ENCODE peak calls at places on chromosomes 1 and 21, in six cellular contexts. C, M, T, G, K and B are unnamed samples.

GRCh38 chr1:181423301-181423918 is 59.9 kb upstream of the CACNA1E start:
- DNase-seq in C (peak; percentile 73), M (peak; percentile 72), T (peak; percentile 14), G (peak; percentile 23), K (peak; percentile 3), B (peak; percentile 5)

GRCh38 chr1:172323666-172324065 is 96.8 kb upstream of the C1orf105 start:
- DNase-seq in C (no peak), M (no peak), T (no peak), G (no peak), K (no peak), B (no peak)

GRCh38 chr1:35433714-35434113 is 123.5 kb downstream of the KIAA0319L start:
- DNase-seq in C (no peak), M (no peak), T (no peak), G (no peak), K (no peak), B (no peak)

GRCh38 chr1:119724611-119725218 is 13.0 kb downstream of the PHGDH start:
- DNase-seq in C (no peak), M (no peak), T (no peak), G (no peak), K (no peak), B (no peak)

GRCh38 chr1:227828773-227829172 is 13.3 kb downstream of the PRSS38 start:
- DNase-seq in C (no peak), M (no peak), T (no peak), G (no peak), K (no peak), B (no peak)

GRCh38 chr1:68456207-68456606 is 6.5 kb upstream of the RPE65 start:
- DNase-seq in C (no peak), M (no peak), T (no peak), G (no peak), K (no peak), B (no peak)

GRCh38 chr1:115463347-115463746 is 125.3 kb upstream of the NGF start:
- DNase-seq in C (peak; percentile 21), M (peak; percentile 21), T (no peak), G (no peak), K (no peak), B (no peak)

GRCh38 chr21:17636711-17637110 is 24.0 kb upstream of the BTG3 start:
- DNase-seq in C (no peak), M (no peak), T (no peak), G (no peak), K (no peak), B (no peak)

GRCh38 chr1:21198929-21199328 is 22.2 kb upstream of the EIF4G3 start:
- DNase-seq in C (peak; percentile 41), M (no peak), T (no peak), G (no peak), K (no peak), B (no peak)

GRCh38 chr1:9453375-9454093 is 85.7 kb upstream of the SLC25A33 start:
- DNase-seq in C (no peak), M (no peak), T (no peak), G (no peak), K (peak; percentile 39), B (no peak)

GRCh38 chr1:25774921-25775774 is 24.8 kb upstream of the SELENON start:
- DNase-seq in C (no peak), M (no peak), T (no peak), G (no peak), K (no peak), B (no peak)

GRCh38 chr1:202016022-202016624 is 5.7 kb downstream of the ELF3 start:
- DNase-seq in C (no peak), M (no peak), T (peak; percentile 78), G (no peak), K (no peak), B (no peak)

GRCh38 chr21:33377221-33377620 is 26.0 kb upstream of the IFNGR2 start:
- DNase-seq in C (no peak), M (no peak), T (no peak), G (no peak), K (no peak), B (no peak)

GRCh38 chr1:159088566-159089183 is 12.1 kb upstream of the AIM2 start:
- DNase-seq in C (no peak), M (no peak), T (no peak), G (no peak), K (no peak), B (no peak)

GRCh38 chr21:45410151-45410864 is 5.3 kb downstream of the COL18A1 start:
- DNase-seq in C (no peak), M (no peak), T (no peak), G (no peak), K (no peak), B (no peak)
- H3K4ac ChIP-seq in C (no peak overlapping the region), M (no peak overlapping the region), T (no peak overlapping the region), G (no peak overlapping the region), K (no peak overlapping the region), B (peak overlapping the region; percentile 27)

GRCh38 chr1:111825217-111825616 is 69.5 kb downstream of the DDX20 start:
- DNase-seq in C (no peak), M (no peak), T (no peak), G (no peak), K (no peak), B (no peak)

GRCh38 chr1:111831153-111831552 is 75.5 kb downstream of the DDX20 start:
- DNase-seq in C (no peak), M (no peak), T (no peak), G (no peak), K (no peak), B (no peak)

GRCh38 chr1:111827946-111828345 is 72.2 kb downstream of the DDX20 start:
- DNase-seq in C (no peak), M (no peak), T (no peak), G (no peak), K (no peak), B (no peak)

GRCh38 chr1:111822138-111822537 is 66.4 kb downstream of the DDX20 start:
- DNase-seq in C (no peak), M (no peak), T (no peak), G (no peak), K (no peak), B (no peak)

DNA sequence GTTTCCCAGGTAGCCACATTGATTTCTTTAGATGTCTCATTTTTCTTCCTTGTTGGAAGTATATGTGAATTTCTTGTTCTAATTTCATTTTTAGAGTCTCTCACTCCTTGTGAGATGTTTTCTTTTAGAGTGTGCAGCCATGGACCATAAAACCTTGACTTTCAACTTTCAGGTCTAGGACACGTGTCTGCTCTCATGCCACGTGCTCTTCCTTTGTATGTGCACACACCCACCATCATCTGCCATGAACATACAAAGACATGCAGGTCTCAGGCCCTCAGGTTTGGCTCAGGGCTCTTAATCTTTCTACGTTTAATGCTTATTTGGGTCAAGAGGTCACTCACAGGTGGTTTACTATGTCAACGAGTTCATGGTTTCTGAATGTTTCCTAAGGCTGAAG is 70.6 kb downstream of the DDX20 start:
- DNase-seq in C (no peak), M (no peak), T (no peak), G (no peak), K (no peak), B (no peak)
- H3K23ac ChIP-seq in C (no peak overlapping the region), M (no peak overlapping the region), T (no peak overlapping the region), G (no peak overlapping the region), K (no peak overlapping the region), B (no peak overlapping the region)

GRCh38 chr1:156748670-156749428 is 2.6 kb downstream of the HDGF start:
- DNase-seq in C (peak; percentile 37), M (no peak), T (peak; percentile 63), G (no peak), K (peak; percentile 93), B (no peak)

GRCh38 chr1:156750191-156750931 is 1.1 kb downstream of the HDGF start:
- DNase-seq in C (peak; percentile 44), M (no peak), T (no peak), G (no peak), K (no peak), B (no peak)

GRCh38 chr1:156750932-156751723 is at the start of gene HDGF:
- DNase-seq in C (peak; percentile 68), M (no peak), T (no peak), G (no peak), K (peak; percentile 62), B (no peak)

GRCh38 chr1:156747737-156748669 is 3.5 kb downstream of the HDGF start:
- DNase-seq in C (peak; percentile 47), M (no peak), T (no peak), G (no peak), K (peak; percentile 40), B (no peak)

DNA sequence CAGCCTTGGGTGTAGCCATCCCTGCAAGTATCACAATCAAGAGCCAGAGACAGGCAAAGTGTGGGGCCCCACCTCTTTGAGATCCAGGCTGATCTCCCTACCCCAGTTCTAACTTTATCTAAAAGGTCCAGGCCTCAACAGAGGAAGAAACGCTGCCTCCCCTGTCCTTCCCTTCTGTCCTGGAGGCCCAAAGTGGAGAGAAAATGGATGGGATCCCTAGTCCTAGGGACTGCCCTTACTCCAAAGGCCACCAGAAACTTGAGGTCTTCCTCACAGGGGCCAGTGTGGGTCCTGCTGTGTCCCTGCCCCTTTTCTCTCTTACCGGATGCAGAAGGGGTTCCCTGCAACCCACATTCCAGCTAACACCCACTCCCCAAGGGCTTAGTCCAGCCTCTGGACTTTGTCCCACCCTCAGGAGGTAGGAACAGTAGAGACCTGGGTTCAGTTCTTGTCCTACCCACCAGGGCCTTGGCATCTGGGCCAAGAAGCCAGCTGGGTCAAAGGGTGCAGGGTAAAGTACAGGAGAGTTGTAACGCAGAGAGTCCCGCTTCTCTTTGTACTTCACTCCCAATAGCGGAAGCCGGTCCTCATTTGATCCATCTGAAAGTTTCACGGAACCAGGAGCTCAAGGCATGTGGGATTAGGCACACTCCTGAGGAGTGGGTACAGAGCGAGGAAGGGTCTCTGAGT is 1.9 kb downstream of the HDGF start:
- DNase-seq in C (no peak), M (no peak), T (no peak), G (no peak), K (no peak), B (no peak)
- H3K4ac ChIP-seq in C (peak overlapping the region; percentile 96), M (no peak overlapping the region), T (peak overlapping the region; percentile 98), G (no peak overlapping the region), K (peak overlapping the region; percentile 83), B (no peak overlapping the region)

DNA sequence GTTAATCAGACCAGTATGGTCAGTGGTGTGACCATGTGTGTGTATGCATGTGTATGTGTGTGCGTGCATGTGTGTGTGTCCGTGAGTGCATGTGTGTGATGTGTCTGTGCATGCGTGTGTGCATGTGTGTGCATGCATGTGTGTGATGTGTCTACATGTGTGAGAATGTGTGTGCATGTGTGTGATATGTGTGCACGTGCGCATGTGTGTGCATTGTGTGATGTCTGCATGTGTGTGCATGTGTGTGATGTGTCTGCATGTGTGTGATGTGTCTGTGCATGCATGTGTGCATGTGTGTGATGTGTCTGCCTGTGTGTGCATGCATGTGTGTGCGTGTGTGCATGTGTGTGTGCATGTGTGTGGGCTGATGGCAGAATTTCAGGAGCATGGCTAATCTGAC is 58.2 kb downstream of the SIK1 start:
- DNase-seq in C (no peak), M (no peak), T (no peak), G (no peak), K (no peak), B (no peak)
- H3K23ac ChIP-seq in C (no peak overlapping the region), M (no peak overlapping the region), T (no peak overlapping the region), G (peak overlapping the region; percentile 3), K (no peak overlapping the region), B (no peak overlapping the region)